ENCODE peak calls at places on chromosomes 11 and 22, in four cellular contexts. W is stimulated activated CD4-positive, alpha-beta T cell treated with anti-CD3 and anti-CD28 coated beads, Interleukin-2, amount 100 ng/mL, for 48 hours; E is NCI-H1436; F is ureter. I is an unnamed sample.

GRCh38 chr22:47219789-47220188 is 457.3 kb downstream of the TBC1D22A start:
- DNase-seq in F (no peak), E (no peak), W (no peak), I (no peak)

GRCh38 chr11:75277991-75278790 is 37.6 kb downstream of the TPBGL start:
- DNase-seq in E (no peak), W (no peak), F (no peak), I (no peak)

GRCh38 chr11:38791346-38791961 is 2193.4 kb upstream of the RAG2 start:
- DNase-seq in F (no peak), E (peak; percentile 63), W (peak; percentile 1), I (peak; percentile 63)

GRCh38 chr11:122897606-122898210 is 15.1 kb downstream of the JHY start:
- DNase-seq in F (no peak), E (no peak), W (no peak), I (peak; percentile 82)

GRCh38 chr22:39941661-39942060 is 18.5 kb upstream of the TMA7B start:
- DNase-seq in E (no peak), F (no peak), W (no peak), I (no peak)

GRCh38 chr11:7423946-7424345 is 61.4 kb upstream of the OLFML1 start:
- DNase-seq in W (no peak), F (no peak), E (no peak), I (no peak)

GRCh38 chr11:48900131-48900800 is 83.4 kb downstream of the TRIM51G start:
- DNase-seq in F (no peak), E (no peak), W (no peak), I (no peak)

GRCh38 chr11:8233691-8234424 is 29.8 kb downstream of the LMO1 start:
- DNase-seq in E (no peak), F (no peak), W (no peak), I (no peak)

GRCh38 chr22:41576877-41577276 is 12.8 kb downstream of the PMM1 start:
- DNase-seq in F (no peak), E (no peak), W (peak; percentile 7), I (peak; percentile 60)

GRCh38 chr11:123754101-123754568 is at the start of gene OR6X1:
- DNase-seq in E (no peak), F (no peak), W (no peak), I (no peak)

GRCh38 chr11:9982796-9983579 is 311.0 kb downstream of the SBF2 start:
- DNase-seq in E (no peak), F (no peak), W (no peak), I (no peak)

GRCh38 chr11:75955443-75955842 is 140.4 kb downstream of the UVRAG start:
- DNase-seq in W (no peak), E (no peak), F (no peak), I (no peak)

GRCh38 chr11:14842002-14842401 is 50.0 kb downstream of the CYP2R1 start:
- DNase-seq in E (no peak), W (no peak), F (no peak), I (no peak)

GRCh38 chr11:118051611-118052461 is 25.0 kb upstream of the TMPRSS4 start:
- DNase-seq in F (peak; percentile 40), W (peak; percentile 26), E (no peak), I (no peak)

GRCh38 chr11:36372101-36372767 is 76.1 kb downstream of the PRR5L start:
- DNase-seq in E (no peak), F (no peak), W (no peak), I (peak; percentile 73)

GRCh38 chr11:108561535-108561991 is 32.0 kb downstream of the EXPH5 start:
- DNase-seq in E (no peak), F (no peak), W (no peak), I (peak; percentile 34)

GRCh38 chr22:46774456-46775363 is 12.3 kb downstream of the TBC1D22A start:
- DNase-seq in F (no peak), E (no peak), W (no peak), I (no peak)

GRCh38 chr11:102453286-102453797 is 777 bp upstream of the TMEM123 start:
- DNase-seq in F (peak; percentile 51), W (no peak), E (no peak), I (peak; percentile 15)

GRCh38 chr11:68763181-68763721 is 11.9 kb upstream of the TESMIN start:
- DNase-seq in F (no peak), W (no peak), E (no peak), I (peak; percentile 17)

I was measured in HFFc6.